ENCODE peak calls at places on chromosome 19, in ten cellular contexts. One of them, this sample, is unnamed.

GRCh38 chr19:30340724-30341595 is 31.2 kb upstream of the ZNF536 start:
- DNase-seq in activated naive CD4-positive, alpha-beta T cell treated with anti-CD3 and anti-CD28 coated beads, Interleukin-2, amount 10 ng/mL, durations not matched to agents 7 days and 5 days: no peak
- DNase-seq in NCI-H1105 treated with DMSO at 0.1 percent for 48 hours: no peak
- DNase-seq in fibroblast of the aortic adventitia: no peak
- DNase-seq in NCI-H524: no peak
- DNase-seq in psoas muscle: no peak
- DNase-seq in Right ventricle myocardium inferior: no peak
- DNase-seq in NAMALWA: no peak
- DNase-seq in hypothalamus: no peak
- DNase-seq in activated T-helper 1 cell treated with Interleukin-2 at 50 U/mL for 16 hours: no peak
- DNase-seq in this sample: peak; percentile 68

GRCh38 chr19:30361721-30362120 is 10.5 kb upstream of the ZNF536 start:
- DNase-seq in activated naive CD4-positive, alpha-beta T cell treated with anti-CD3 and anti-CD28 coated beads, Interleukin-2, amount 10 ng/mL, durations not matched to agents 7 days and 5 days: no peak
- DNase-seq in NCI-H1105 treated with DMSO at 0.1 percent for 48 hours: no peak
- DNase-seq in fibroblast of the aortic adventitia: no peak
- DNase-seq in NCI-H524: no peak
- DNase-seq in psoas muscle: no peak
- DNase-seq in Right ventricle myocardium inferior: no peak
- DNase-seq in NAMALWA: no peak
- DNase-seq in hypothalamus: no peak
- DNase-seq in activated T-helper 1 cell treated with Interleukin-2 at 50 U/mL for 16 hours: no peak
- DNase-seq in this sample: no peak

GRCh38 chr19:2602391-2603181 is 99.9 kb downstream of the GNG7 start:
- DNase-seq in activated naive CD4-positive, alpha-beta T cell treated with anti-CD3 and anti-CD28 coated beads, Interleukin-2, amount 10 ng/mL, durations not matched to agents 7 days and 5 days: no peak
- DNase-seq in NCI-H1105 treated with DMSO at 0.1 percent for 48 hours: no peak
- DNase-seq in fibroblast of the aortic adventitia: peak; percentile 98
- DNase-seq in NCI-H524: peak; percentile 24
- DNase-seq in psoas muscle: peak; percentile 87
- DNase-seq in Right ventricle myocardium inferior: peak; percentile 93
- DNase-seq in NAMALWA: no peak
- DNase-seq in hypothalamus: peak; percentile 61
- DNase-seq in activated T-helper 1 cell treated with Interleukin-2 at 50 U/mL for 16 hours: no peak
- DNase-seq in this sample: no peak

GRCh38 chr19:49448432-49448786 is 3.2 kb downstream of the PIH1D1 start:
- DNase-seq in activated naive CD4-positive, alpha-beta T cell treated with anti-CD3 and anti-CD28 coated beads, Interleukin-2, amount 10 ng/mL, durations not matched to agents 7 days and 5 days: no peak
- DNase-seq in NCI-H1105 treated with DMSO at 0.1 percent for 48 hours: no peak
- DNase-seq in fibroblast of the aortic adventitia: no peak
- DNase-seq in NCI-H524: no peak
- DNase-seq in psoas muscle: no peak
- DNase-seq in Right ventricle myocardium inferior: peak; percentile 20
- DNase-seq in NAMALWA: no peak
- DNase-seq in hypothalamus: no peak
- DNase-seq in activated T-helper 1 cell treated with Interleukin-2 at 50 U/mL for 16 hours: no peak
- DNase-seq in this sample: no peak

GRCh38 chr19:55032170-55032569 is 5.9 kb downstream of the GP6 start:
- DNase-seq in activated naive CD4-positive, alpha-beta T cell treated with anti-CD3 and anti-CD28 coated beads, Interleukin-2, amount 10 ng/mL, durations not matched to agents 7 days and 5 days: no peak
- DNase-seq in NCI-H1105 treated with DMSO at 0.1 percent for 48 hours: no peak
- DNase-seq in fibroblast of the aortic adventitia: no peak
- DNase-seq in NCI-H524: no peak
- DNase-seq in psoas muscle: no peak
- DNase-seq in Right ventricle myocardium inferior: no peak
- DNase-seq in NAMALWA: no peak
- DNase-seq in hypothalamus: no peak
- DNase-seq in activated T-helper 1 cell treated with Interleukin-2 at 50 U/mL for 16 hours: no peak
- DNase-seq in this sample: no peak

GRCh38 chr19:16527334-16527935 is 14.8 kb downstream of the CHERP start:
- DNase-seq in activated naive CD4-positive, alpha-beta T cell treated with anti-CD3 and anti-CD28 coated beads, Interleukin-2, amount 10 ng/mL, durations not matched to agents 7 days and 5 days: no peak
- DNase-seq in NCI-H1105 treated with DMSO at 0.1 percent for 48 hours: no peak
- DNase-seq in fibroblast of the aortic adventitia: no peak
- DNase-seq in NCI-H524: no peak
- DNase-seq in psoas muscle: no peak
- DNase-seq in Right ventricle myocardium inferior: no peak
- DNase-seq in NAMALWA: no peak
- DNase-seq in hypothalamus: no peak
- DNase-seq in activated T-helper 1 cell treated with Interleukin-2 at 50 U/mL for 16 hours: no peak
- DNase-seq in this sample: no peak

GRCh38 chr19:38034153-38034835 is 127.3 kb downstream of the SIPA1L3 start:
- DNase-seq in activated naive CD4-positive, alpha-beta T cell treated with anti-CD3 and anti-CD28 coated beads, Interleukin-2, amount 10 ng/mL, durations not matched to agents 7 days and 5 days: no peak
- DNase-seq in NCI-H1105 treated with DMSO at 0.1 percent for 48 hours: peak; percentile 72
- DNase-seq in fibroblast of the aortic adventitia: no peak
- DNase-seq in NCI-H524: peak; percentile 49
- DNase-seq in psoas muscle: no peak
- DNase-seq in Right ventricle myocardium inferior: no peak
- DNase-seq in NAMALWA: peak; percentile 30
- DNase-seq in hypothalamus: no peak
- DNase-seq in activated T-helper 1 cell treated with Interleukin-2 at 50 U/mL for 16 hours: no peak
- DNase-seq in this sample: no peak

GRCh38 chr19:46474211-46474610 is 2.8 kb upstream of the PNMA8A start:
- DNase-seq in activated naive CD4-positive, alpha-beta T cell treated with anti-CD3 and anti-CD28 coated beads, Interleukin-2, amount 10 ng/mL, durations not matched to agents 7 days and 5 days: no peak
- DNase-seq in NCI-H1105 treated with DMSO at 0.1 percent for 48 hours: no peak
- DNase-seq in fibroblast of the aortic adventitia: no peak
- DNase-seq in NCI-H524: no peak
- DNase-seq in psoas muscle: no peak
- DNase-seq in Right ventricle myocardium inferior: no peak
- DNase-seq in NAMALWA: no peak
- DNase-seq in hypothalamus: no peak
- DNase-seq in activated T-helper 1 cell treated with Interleukin-2 at 50 U/mL for 16 hours: no peak
- DNase-seq in this sample: no peak

GRCh38 chr19:55113570-55114039 is 3.8 kb downstream of the PPP1R12C start:
- DNase-seq in activated naive CD4-positive, alpha-beta T cell treated with anti-CD3 and anti-CD28 coated beads, Interleukin-2, amount 10 ng/mL, durations not matched to agents 7 days and 5 days: no peak
- DNase-seq in NCI-H1105 treated with DMSO at 0.1 percent for 48 hours: no peak
- DNase-seq in fibroblast of the aortic adventitia: peak; percentile 86
- DNase-seq in NCI-H524: peak; percentile 50
- DNase-seq in psoas muscle: peak; percentile 91
- DNase-seq in Right ventricle myocardium inferior: peak; percentile 91
- DNase-seq in NAMALWA: peak; percentile 78
- DNase-seq in hypothalamus: peak; percentile 69
- DNase-seq in activated T-helper 1 cell treated with Interleukin-2 at 50 U/mL for 16 hours: no peak
- DNase-seq in this sample: peak; percentile 50

GRCh38 chr19:44857837-44858236 is 11.7 kb downstream of the NECTIN2 start:
- DNase-seq in activated naive CD4-positive, alpha-beta T cell treated with anti-CD3 and anti-CD28 coated beads, Interleukin-2, amount 10 ng/mL, durations not matched to agents 7 days and 5 days: no peak
- DNase-seq in NCI-H1105 treated with DMSO at 0.1 percent for 48 hours: no peak
- DNase-seq in fibroblast of the aortic adventitia: no peak
- DNase-seq in NCI-H524: no peak
- DNase-seq in psoas muscle: no peak
- DNase-seq in Right ventricle myocardium inferior: no peak
- DNase-seq in NAMALWA: no peak
- DNase-seq in hypothalamus: no peak
- DNase-seq in activated T-helper 1 cell treated with Interleukin-2 at 50 U/mL for 16 hours: no peak
- DNase-seq in this sample: no peak

GRCh38 chr19:12092065-12092867 is 27.7 kb downstream of the ZNF844 start:
- DNase-seq in activated naive CD4-positive, alpha-beta T cell treated with anti-CD3 and anti-CD28 coated beads, Interleukin-2, amount 10 ng/mL, durations not matched to agents 7 days and 5 days: peak; percentile 77
- DNase-seq in NCI-H1105 treated with DMSO at 0.1 percent for 48 hours: no peak
- DNase-seq in fibroblast of the aortic adventitia: peak; percentile 79
- DNase-seq in NCI-H524: peak; percentile 13
- DNase-seq in psoas muscle: peak; percentile 90
- DNase-seq in Right ventricle myocardium inferior: peak; percentile 92
- DNase-seq in NAMALWA: peak; percentile 65
- DNase-seq in hypothalamus: peak; percentile 74
- DNase-seq in activated T-helper 1 cell treated with Interleukin-2 at 50 U/mL for 16 hours: no peak
- DNase-seq in this sample: peak; percentile 59

GRCh38 chr19:45153339-45154063 is 7.3 kb downstream of the NKPD1 start:
- DNase-seq in activated naive CD4-positive, alpha-beta T cell treated with anti-CD3 and anti-CD28 coated beads, Interleukin-2, amount 10 ng/mL, durations not matched to agents 7 days and 5 days: peak; percentile 59
- DNase-seq in NCI-H1105 treated with DMSO at 0.1 percent for 48 hours: peak; percentile 31
- DNase-seq in fibroblast of the aortic adventitia: peak; percentile 42
- DNase-seq in NCI-H524: no peak
- DNase-seq in psoas muscle: peak; percentile 70
- DNase-seq in Right ventricle myocardium inferior: no peak
- DNase-seq in NAMALWA: no peak
- DNase-seq in hypothalamus: peak; percentile 37
- DNase-seq in activated T-helper 1 cell treated with Interleukin-2 at 50 U/mL for 16 hours: peak; percentile 13
- DNase-seq in this sample: peak; percentile 50

GRCh38 chr19:32392946-32393345 is 12.6 kb upstream of the DPY19L3 start:
- DNase-seq in activated naive CD4-positive, alpha-beta T cell treated with anti-CD3 and anti-CD28 coated beads, Interleukin-2, amount 10 ng/mL, durations not matched to agents 7 days and 5 days: no peak
- DNase-seq in NCI-H1105 treated with DMSO at 0.1 percent for 48 hours: no peak
- DNase-seq in fibroblast of the aortic adventitia: no peak
- DNase-seq in NCI-H524: no peak
- DNase-seq in psoas muscle: no peak
- DNase-seq in Right ventricle myocardium inferior: no peak
- DNase-seq in NAMALWA: no peak
- DNase-seq in hypothalamus: no peak
- DNase-seq in activated T-helper 1 cell treated with Interleukin-2 at 50 U/mL for 16 hours: no peak
- DNase-seq in this sample: no peak

GRCh38 chr19:15367439-15367838 is 12.1 kb downstream of the AKAP8 start:
- DNase-seq in activated naive CD4-positive, alpha-beta T cell treated with anti-CD3 and anti-CD28 coated beads, Interleukin-2, amount 10 ng/mL, durations not matched to agents 7 days and 5 days: no peak
- DNase-seq in NCI-H1105 treated with DMSO at 0.1 percent for 48 hours: no peak
- DNase-seq in fibroblast of the aortic adventitia: no peak
- DNase-seq in NCI-H524: no peak
- DNase-seq in psoas muscle: peak; percentile 5
- DNase-seq in Right ventricle myocardium inferior: no peak
- DNase-seq in NAMALWA: no peak
- DNase-seq in hypothalamus: no peak
- DNase-seq in activated T-helper 1 cell treated with Interleukin-2 at 50 U/mL for 16 hours: no peak
- DNase-seq in this sample: no peak

GRCh38 chr19:28008695-28009094 is 1204.3 kb downstream of the UQCRFS1 start:
- DNase-seq in activated naive CD4-positive, alpha-beta T cell treated with anti-CD3 and anti-CD28 coated beads, Interleukin-2, amount 10 ng/mL, durations not matched to agents 7 days and 5 days: no peak
- DNase-seq in NCI-H1105 treated with DMSO at 0.1 percent for 48 hours: no peak
- DNase-seq in fibroblast of the aortic adventitia: no peak
- DNase-seq in NCI-H524: no peak
- DNase-seq in psoas muscle: no peak
- DNase-seq in Right ventricle myocardium inferior: no peak
- DNase-seq in NAMALWA: no peak
- DNase-seq in hypothalamus: no peak
- DNase-seq in activated T-helper 1 cell treated with Interleukin-2 at 50 U/mL for 16 hours: no peak
- DNase-seq in this sample: no peak

GRCh38 chr19:29514525-29515232 is 11.1 kb upstream of the VSTM2B start:
- DNase-seq in activated naive CD4-positive, alpha-beta T cell treated with anti-CD3 and anti-CD28 coated beads, Interleukin-2, amount 10 ng/mL, durations not matched to agents 7 days and 5 days: no peak
- DNase-seq in NCI-H1105 treated with DMSO at 0.1 percent for 48 hours: no peak
- DNase-seq in fibroblast of the aortic adventitia: no peak
- DNase-seq in NCI-H524: no peak
- DNase-seq in psoas muscle: no peak
- DNase-seq in Right ventricle myocardium inferior: no peak
- DNase-seq in NAMALWA: peak; percentile 59
- DNase-seq in hypothalamus: no peak
- DNase-seq in activated T-helper 1 cell treated with Interleukin-2 at 50 U/mL for 16 hours: no peak
- DNase-seq in this sample: peak; percentile 22

GRCh38 chr19:34991542-34992333 is 8.4 kb upstream of the GRAMD1A start:
- DNase-seq in activated naive CD4-positive, alpha-beta T cell treated with anti-CD3 and anti-CD28 coated beads, Interleukin-2, amount 10 ng/mL, durations not matched to agents 7 days and 5 days: no peak
- DNase-seq in NCI-H1105 treated with DMSO at 0.1 percent for 48 hours: no peak
- DNase-seq in fibroblast of the aortic adventitia: no peak
- DNase-seq in NCI-H524: no peak
- DNase-seq in psoas muscle: peak; percentile 8
- DNase-seq in Right ventricle myocardium inferior: peak; percentile 7
- DNase-seq in NAMALWA: no peak
- DNase-seq in hypothalamus: no peak
- DNase-seq in activated T-helper 1 cell treated with Interleukin-2 at 50 U/mL for 16 hours: no peak
- DNase-seq in this sample: no peak

GRCh38 chr19:32859591-32859990 is 10.0 kb downstream of the SLC7A9 start:
- DNase-seq in activated naive CD4-positive, alpha-beta T cell treated with anti-CD3 and anti-CD28 coated beads, Interleukin-2, amount 10 ng/mL, durations not matched to agents 7 days and 5 days: no peak
- DNase-seq in NCI-H1105 treated with DMSO at 0.1 percent for 48 hours: no peak
- DNase-seq in fibroblast of the aortic adventitia: no peak
- DNase-seq in NCI-H524: no peak
- DNase-seq in psoas muscle: peak; percentile 32
- DNase-seq in Right ventricle myocardium inferior: no peak
- DNase-seq in NAMALWA: no peak
- DNase-seq in hypothalamus: no peak
- DNase-seq in activated T-helper 1 cell treated with Interleukin-2 at 50 U/mL for 16 hours: no peak
- DNase-seq in this sample: no peak